ENCODE peak calls at places on chromosome 19, in seven cellular contexts. One of them, this sample, is unnamed.

GRCh38 chr19:49145485-49146407 is 9.4 kb downstream of the HRC start:
- DNase-seq in SK-MEL-5: peak
- DNase-seq in GM10248: peak
- DNase-seq in IMR-90: peak
- DNase-seq in hypothalamus: peak
- DNase-seq in MCF 10A: peak
- DNase-seq in fibroblast of the conjunctiva: peak
- DNase-seq in this sample: peak

GRCh38 chr19:52622261-52622660 is 15.9 kb downstream of the ZNF83 start:
- DNase-seq in GM10248: no peak
- DNase-seq in fibroblast of the conjunctiva: no peak
- DNase-seq in hypothalamus: no peak
- DNase-seq in IMR-90: no peak
- DNase-seq in SK-MEL-5: no peak
- DNase-seq in MCF 10A: no peak
- DNase-seq in this sample: no peak

GRCh38 chr19:6126335-6126974 is 9.0 kb upstream of the ACSBG2 start:
- DNase-seq in MCF 10A: peak
- DNase-seq in GM10248: peak
- DNase-seq in hypothalamus: no peak
- DNase-seq in SK-MEL-5: peak
- DNase-seq in IMR-90: peak
- DNase-seq in fibroblast of the conjunctiva: peak
- DNase-seq in this sample: no peak

GRCh38 chr19:39341720-39342604 is at the start of gene SAMD4B:
- DNase-seq in MCF 10A: peak
- DNase-seq in SK-MEL-5: peak
- DNase-seq in IMR-90: peak
- DNase-seq in hypothalamus: peak
- DNase-seq in GM10248: peak
- DNase-seq in fibroblast of the conjunctiva: peak
- DNase-seq in this sample: peak

GRCh38 chr19:33405491-33406461 is 32.3 kb downstream of the CEBPG start:
- DNase-seq in IMR-90: no peak
- DNase-seq in GM10248: peak
- DNase-seq in fibroblast of the conjunctiva: no peak
- DNase-seq in MCF 10A: no peak
- DNase-seq in hypothalamus: peak
- DNase-seq in SK-MEL-5: no peak
- DNase-seq in this sample: peak

GRCh38 chr19:30634431-30634830 is 262.2 kb downstream of the ZNF536 start:
- DNase-seq in IMR-90: no peak
- DNase-seq in GM10248: no peak
- DNase-seq in MCF 10A: no peak
- DNase-seq in SK-MEL-5: no peak
- DNase-seq in fibroblast of the conjunctiva: no peak
- DNase-seq in hypothalamus: no peak
- DNase-seq in this sample: no peak

GRCh38 chr19:18109363-18109730 is 11.8 kb downstream of the MAST3 start:
- DNase-seq in hypothalamus: no peak
- DNase-seq in GM10248: no peak
- DNase-seq in MCF 10A: no peak
- DNase-seq in fibroblast of the conjunctiva: no peak
- DNase-seq in SK-MEL-5: no peak
- DNase-seq in IMR-90: no peak
- DNase-seq in this sample: no peak

GRCh38 chr19:38173324-38174041 is 50.5 kb downstream of the DPF1 start:
- DNase-seq in MCF 10A: peak
- DNase-seq in hypothalamus: peak
- DNase-seq in IMR-90: peak
- DNase-seq in GM10248: no peak
- DNase-seq in SK-MEL-5: no peak
- DNase-seq in fibroblast of the conjunctiva: no peak
- DNase-seq in this sample: peak

GRCh38 chr19:1482361-1483066 is 3.5 kb upstream of the C19orf25 start:
- DNase-seq in IMR-90: no peak
- DNase-seq in SK-MEL-5: no peak
- DNase-seq in GM10248: no peak
- DNase-seq in MCF 10A: no peak
- DNase-seq in hypothalamus: no peak
- DNase-seq in fibroblast of the conjunctiva: no peak
- DNase-seq in this sample: no peak

GRCh38 chr19:50313812-50314536 is 15.2 kb downstream of the KCNC3 start:
- DNase-seq in SK-MEL-5: no peak
- DNase-seq in IMR-90: no peak
- DNase-seq in GM10248: no peak
- DNase-seq in hypothalamus: no peak
- DNase-seq in fibroblast of the conjunctiva: no peak
- DNase-seq in MCF 10A: no peak
- DNase-seq in this sample: no peak

GRCh38 chr19:53041366-53041765 is 3.2 kb upstream of the ERVV-2 start:
- DNase-seq in fibroblast of the conjunctiva: no peak
- DNase-seq in hypothalamus: no peak
- DNase-seq in SK-MEL-5: no peak
- DNase-seq in MCF 10A: no peak
- DNase-seq in GM10248: no peak
- DNase-seq in IMR-90: no peak
- DNase-seq in this sample: no peak

GRCh38 chr19:7864719-7865074 is 9.5 kb downstream of the PRR36 start:
- DNase-seq in GM10248: no peak
- DNase-seq in IMR-90: no peak
- DNase-seq in fibroblast of the conjunctiva: no peak
- DNase-seq in hypothalamus: no peak
- DNase-seq in SK-MEL-5: no peak
- DNase-seq in MCF 10A: no peak
- DNase-seq in this sample: no peak

GRCh38 chr19:7857727-7858701 is 16.2 kb downstream of the PRR36 start:
- DNase-seq in hypothalamus: no peak
- DNase-seq in GM10248: no peak
- DNase-seq in MCF 10A: no peak
- DNase-seq in SK-MEL-5: no peak
- DNase-seq in IMR-90: no peak
- DNase-seq in fibroblast of the conjunctiva: no peak
- DNase-seq in this sample: no peak

GRCh38 chr19:39158646-39159260 is 33.2 kb downstream of the PAK4 start:
- DNase-seq in SK-MEL-5: no peak
- DNase-seq in IMR-90: no peak
- DNase-seq in fibroblast of the conjunctiva: no peak
- DNase-seq in hypothalamus: no peak
- DNase-seq in GM10248: no peak
- DNase-seq in MCF 10A: no peak
- DNase-seq in this sample: no peak

GRCh38 chr19:7744199-7744786 is 3.0 kb downstream of the CD209 start:
- DNase-seq in hypothalamus: no peak
- DNase-seq in MCF 10A: no peak
- DNase-seq in GM10248: no peak
- DNase-seq in IMR-90: no peak
- DNase-seq in fibroblast of the conjunctiva: no peak
- DNase-seq in SK-MEL-5: no peak
- DNase-seq in this sample: no peak

GRCh38 chr19:33189453-33189852 is 4.7 kb upstream of the LRP3 start:
- DNase-seq in fibroblast of the conjunctiva: no peak
- DNase-seq in MCF 10A: no peak
- DNase-seq in hypothalamus: no peak
- DNase-seq in GM10248: no peak
- DNase-seq in SK-MEL-5: no peak
- DNase-seq in IMR-90: no peak
- DNase-seq in this sample: no peak

GRCh38 chr19:16197188-16197621 is 506 bp upstream of the AP1M1 start:
- DNase-seq in SK-MEL-5: no peak
- DNase-seq in GM10248: no peak
- DNase-seq in IMR-90: peak
- DNase-seq in fibroblast of the conjunctiva: peak
- DNase-seq in hypothalamus: no peak
- DNase-seq in MCF 10A: peak
- DNase-seq in this sample: no peak

GRCh38 chr19:6224308-6224675 is 55.5 kb downstream of the MLLT1 start:
- DNase-seq in SK-MEL-5: no peak
- DNase-seq in MCF 10A: no peak
- DNase-seq in hypothalamus: no peak
- DNase-seq in IMR-90: no peak
- DNase-seq in GM10248: no peak
- DNase-seq in fibroblast of the conjunctiva: no peak
- DNase-seq in this sample: no peak

GRCh38 chr19:6204212-6204611 is 68.7 kb downstream of the ACSBG2 start:
- DNase-seq in MCF 10A: peak
- DNase-seq in fibroblast of the conjunctiva: no peak
- DNase-seq in SK-MEL-5: no peak
- DNase-seq in IMR-90: no peak
- DNase-seq in GM10248: no peak
- DNase-seq in hypothalamus: no peak
- DNase-seq in this sample: no peak

GRCh38 chr19:14542721-14543328 is 13.4 kb downstream of the TECR start:
- DNase-seq in SK-MEL-5: no peak
- DNase-seq in IMR-90: no peak
- DNase-seq in hypothalamus: no peak
- DNase-seq in MCF 10A: peak
- DNase-seq in fibroblast of the conjunctiva: no peak
- DNase-seq in GM10248: no peak
- DNase-seq in this sample: peak

GRCh38 chr19:18529782-18530181 is 7.9 kb upstream of the ELL start:
- DNase-seq in SK-MEL-5: no peak
- DNase-seq in hypothalamus: no peak
- DNase-seq in GM10248: no peak
- DNase-seq in MCF 10A: no peak
- DNase-seq in IMR-90: no peak
- DNase-seq in fibroblast of the conjunctiva: no peak
- DNase-seq in this sample: no peak

GRCh38 chr19:11321206-11322126 is 18.0 kb downstream of the RAB3D start:
- DNase-seq in IMR-90: no peak
- DNase-seq in SK-MEL-5: no peak
- DNase-seq in GM10248: no peak
- DNase-seq in MCF 10A: no peak
- DNase-seq in hypothalamus: no peak
- DNase-seq in fibroblast of the conjunctiva: no peak
- DNase-seq in this sample: no peak

GRCh38 chr19:47241919-47242644 is 11.1 kb upstream of the BBC3 start:
- DNase-seq in SK-MEL-5: no peak
- DNase-seq in GM10248: peak
- DNase-seq in MCF 10A: no peak
- DNase-seq in hypothalamus: no peak
- DNase-seq in fibroblast of the conjunctiva: no peak
- DNase-seq in IMR-90: no peak
- DNase-seq in this sample: no peak

GRCh38 chr19:54473071-54473941 is at the start of gene CDC42EP5:
- DNase-seq in hypothalamus: no peak
- DNase-seq in GM10248: no peak
- DNase-seq in MCF 10A: no peak
- DNase-seq in IMR-90: peak
- DNase-seq in SK-MEL-5: no peak
- DNase-seq in fibroblast of the conjunctiva: peak
- DNase-seq in this sample: no peak

GRCh38 chr19:50549927-50550593 is 18.2 kb downstream of the LRRC4B start:
- DNase-seq in GM10248: no peak
- DNase-seq in IMR-90: no peak
- DNase-seq in SK-MEL-5: no peak
- DNase-seq in MCF 10A: no peak
- DNase-seq in hypothalamus: no peak
- DNase-seq in fibroblast of the conjunctiva: no peak
- DNase-seq in this sample: peak

GRCh38 chr19:39372941-39373340 is 18.0 kb downstream of the PAF1 start:
- DNase-seq in fibroblast of the conjunctiva: no peak
- DNase-seq in SK-MEL-5: no peak
- DNase-seq in MCF 10A: no peak
- DNase-seq in hypothalamus: no peak
- DNase-seq in IMR-90: peak
- DNase-seq in GM10248: no peak
- DNase-seq in this sample: no peak

This sample was measured in substantia nigra.